ENCODE peak calls at places on chromosomes 2 and 18, in eight cellular contexts. G is EL; Q is tibial artery; B is OCI-LY7; O is RCC 7860; M is NCI-H2081; U is Calu3; W is stimulated activated CD4-positive, alpha-beta T cell treated with anti-CD3 and anti-CD28 coated beads, Interleukin-2, amount 100 ng/mL, for 24 hours. C is an unnamed sample.
A peak's percentile ranks its signal among the peaks of the same experiment; 100 is the strongest.

GRCh38 chr18:47736376-47737140 is 193.9 kb downstream of the SMAD2 start:
- DNase-seq in G (no peak), Q (peak; percentile 9), B (no peak), O (no peak), M (no peak), U (no peak), W (no peak), C (no peak)

GRCh38 chr2:85243101-85244072 is 84.4 kb downstream of the TGOLN2 start:
- DNase-seq in G (no peak), Q (no peak), B (peak; percentile 24), O (no peak), M (no peak), U (peak; percentile 39), W (peak; percentile 33), C (peak; percentile 82)

GRCh38 chr18:7954229-7954628 is 387.1 kb downstream of the PTPRM start:
- DNase-seq in G (no peak), Q (no peak), B (no peak), O (no peak), M (no peak), U (no peak), W (no peak), C (no peak)

GRCh38 chr2:214006601-214007000 is 404.3 kb upstream of the VWC2L start:
- DNase-seq in G (no peak), Q (no peak), B (no peak), O (peak; percentile 5), M (no peak), U (no peak), W (no peak), C (no peak)

GRCh38 chr2:18132697-18133096 is 254.2 kb downstream of the KCNS3 start:
- DNase-seq in G (peak; percentile 56), Q (no peak), B (no peak), O (peak; percentile 24), M (no peak), U (no peak), W (no peak), C (no peak)

GRCh38 chr18:22623513-22623912 is 205.8 kb upstream of the CTAGE1 start:
- DNase-seq in G (no peak), Q (no peak), B (no peak), O (no peak), M (no peak), U (no peak), W (no peak), C (no peak)

GRCh38 chr2:148517296-148517695 is 127.3 kb upstream of the EPC2 start:
- DNase-seq in G (no peak), Q (no peak), B (no peak), O (no peak), M (no peak), U (no peak), W (no peak), C (no peak)

GRCh38 chr2:221425353-221425752 is 146.8 kb downstream of the EPHA4 start:
- DNase-seq in G (no peak), Q (no peak), B (no peak), O (no peak), M (no peak), U (no peak), W (no peak), C (no peak)

GRCh38 chr18:37980556-37980955 is 415.0 kb upstream of the CELF4 start:
- DNase-seq in G (no peak), Q (no peak), B (no peak), O (no peak), M (no peak), U (no peak), W (no peak), C (no peak)

GRCh38 chr2:202051499-202052161 is 18.0 kb downstream of the FZD7 start:
- DNase-seq in G (peak; percentile 38), Q (no peak), B (no peak), O (no peak), M (no peak), U (no peak), W (no peak), C (no peak)

C was measured in HAP-1.